ENCODE peak calls at places on chromosome 5, in four cellular contexts. Z is CD4-positive, alpha-beta T cell; B is astrocyte; H is uterus. D is an unnamed sample.

GRCh38 chr5:117110548-117110947 is 535.9 kb upstream of the SEMA6A start:
- DNase-seq in H (no peak), Z (no peak), B (no peak), D (no peak)

GRCh38 chr5:178240341-178240741 is 7.7 kb upstream of the PHYKPL start:
- DNase-seq in B (no peak), H (no peak), Z (no peak), D (no peak)

GRCh38 chr5:112776301-112776856 is 38.7 kb downstream of the APC start:
- DNase-seq in H (no peak), Z (no peak), B (peak), D (no peak)

GRCh38 chr5:132225165-132226032 is 2.3 kb downstream of the P4HA2 start:
- DNase-seq in H (peak), B (peak), Z (no peak), D (peak)

GRCh38 chr5:42591026-42591425 is 165.6 kb upstream of the CCDC152 start:
- DNase-seq in Z (no peak), B (no peak), H (peak), D (no peak)

GRCh38 chr5:144469106-144469505 is 298.4 kb downstream of the KCTD16 start:
- DNase-seq in B (peak), H (no peak), Z (no peak), D (no peak)

GRCh38 chr5:39977231-39977630 is 552.5 kb upstream of the DAB2 start:
- DNase-seq in B (no peak), H (no peak), Z (no peak), D (no peak)

GRCh38 chr5:102931085-102931484 is 176.0 kb downstream of the PAM start:
- DNase-seq in Z (no peak), B (no peak), H (no peak), D (no peak)

GRCh38 chr5:165714594-165714993 is 2209.2 kb downstream of the MAT2B start:
- DNase-seq in Z (no peak), H (no peak), B (no peak), D (no peak)

GRCh38 chr5:43179836-43180235 is 12.2 kb upstream of the NIM1K start:
- DNase-seq in B (no peak), Z (no peak), H (no peak), D (no peak)

GRCh38 chr5:105030153-105030552 is 1467.6 kb upstream of the NUDT12 start:
- DNase-seq in B (no peak), H (no peak), Z (no peak), D (no peak)

GRCh38 chr5:146073239-146073900 is 32.0 kb downstream of the PLAC8L1 start:
- DNase-seq in Z (no peak), B (no peak), H (no peak), D (no peak)

GRCh38 chr5:111892949-111893348 is 136.0 kb upstream of the NREP start:
- DNase-seq in B (no peak), H (no peak), Z (no peak), D (no peak)

GRCh38 chr5:137264573-137264972 is 234.6 kb downstream of the SPOCK1 start:
- DNase-seq in Z (no peak), B (peak), H (no peak), D (no peak)

GRCh38 chr5:68177676-68178075 is 37.9 kb upstream of the PIK3R1 start:
- DNase-seq in Z (no peak), B (no peak), H (no peak), D (no peak)

GRCh38 chr5:149421834-149422233 is 42.7 kb upstream of the IL17B start:
- DNase-seq in B (no peak), Z (no peak), H (no peak), D (no peak)

GRCh38 chr5:176744584-176744965 is 65.8 kb upstream of the UNC5A start:
- DNase-seq in H (no peak), Z (no peak), B (no peak), D (no peak)

GRCh38 chr5:40746703-40747102 is 9.1 kb downstream of the TTC33 start:
- DNase-seq in H (no peak), Z (no peak), B (no peak), D (no peak)

GRCh38 chr5:120516799-120517198 is 52.7 kb downstream of the PRR16 start:
- DNase-seq in Z (no peak), B (peak), H (no peak), D (no peak)

GRCh38 chr5:150521522-150521817 is 13.5 kb downstream of the NDST1 start:
- DNase-seq in B (no peak), Z (no peak), H (no peak), D (no peak)
- TF ChIP-seq CTCF in B (no peak), Z (no peak), H (no peak), D (no peak)

GRCh38 chr5:124865603-124866354 is 119.3 kb upstream of the ZNF608 start:
- DNase-seq in Z (no peak), H (no peak), B (no peak), D (no peak)
- TF ChIP-seq CTCF in Z (no peak), H (peak), B (no peak), D (no peak)

GRCh38 chr5:159444441-159445082 is 114.3 kb upstream of the IL12B start:
- DNase-seq in H (no peak), B (peak), Z (no peak), D (no peak)
- TF ChIP-seq CTCF in H (peak), B (peak), Z (peak), D (peak)

GRCh38 chr5:65663804-65664521 is 39.1 kb downstream of the SHLD3 start:
- DNase-seq in Z (no peak), H (no peak), B (peak), D (no peak)
- TF ChIP-seq CTCF in Z (no peak), H (peak), B (peak), D (peak)

GRCh38 chr5:12023614-12024241 is 119.5 kb upstream of the CTNND2 start:
- DNase-seq in Z (no peak), B (peak), H (no peak), D (no peak)
- TF ChIP-seq CTCF in Z (peak), B (peak), H (peak), D (peak)

DNA sequence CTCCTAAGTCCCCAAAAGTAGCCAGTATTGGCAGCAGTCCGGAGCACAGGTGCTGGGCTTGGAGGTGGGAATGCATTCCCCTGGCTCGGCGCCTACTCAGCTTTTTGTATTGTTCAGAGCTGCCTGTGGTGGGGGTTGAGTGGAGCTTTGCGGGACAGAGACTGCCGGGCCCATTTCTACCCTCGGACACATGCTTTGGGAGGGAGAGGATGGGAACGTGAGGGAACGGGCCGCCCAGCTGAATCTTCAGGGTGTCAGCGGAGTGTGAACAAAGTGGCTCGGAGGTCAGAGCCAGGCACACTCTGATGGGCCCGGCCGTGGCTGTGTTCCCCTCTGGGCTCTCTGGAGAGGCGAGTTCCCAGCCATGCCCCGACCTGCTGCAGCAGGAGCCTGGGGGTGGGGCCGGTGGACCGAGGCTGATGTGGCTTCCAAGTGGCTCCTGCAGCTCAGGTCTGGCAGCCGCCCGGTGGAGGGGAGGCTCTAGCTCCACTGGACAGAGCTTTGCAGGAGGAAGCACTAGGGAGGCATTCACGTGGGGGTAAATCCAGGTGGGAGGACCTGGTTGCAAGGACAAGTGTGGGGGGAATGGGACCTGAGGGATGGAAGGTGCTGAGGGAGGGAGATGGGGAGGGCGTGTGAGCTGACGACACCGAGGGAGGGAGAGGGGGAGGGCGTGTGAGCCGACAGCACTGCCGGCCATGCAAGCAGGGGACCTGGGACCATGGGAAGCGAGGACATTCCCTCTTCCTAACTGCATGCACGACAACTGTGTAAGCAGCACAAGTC is 31.1 kb upstream of the SLC6A3 start:
- DNase-seq in H (peak), Z (no peak), B (no peak), D (no peak)
- TF ChIP-seq CTCF in H (no peak), Z (no peak), B (no peak), D (no peak)

GRCh38 chr5:141356133-141356532 is 1.3 kb downstream of the PCDHGA4 start:
- DNase-seq in Z (no peak), H (no peak), B (no peak), D (no peak)

GRCh38 chr5:141356950-141357349 is 2.1 kb downstream of the PCDHGA4 start:
- DNase-seq in B (no peak), Z (no peak), H (no peak), D (no peak)

GRCh38 chr5:141351591-141351990 is 1.7 kb downstream of the PCDHGB1 start:
- DNase-seq in H (no peak), B (no peak), Z (no peak), D (no peak)

GRCh38 chr5:141355641-141356040 is 820 bp downstream of the PCDHGA4 start:
- DNase-seq in H (no peak), B (no peak), Z (no peak), D (no peak)

GRCh38 chr5:141354900-141355469 is at the start of gene PCDHGA4:
- DNase-seq in Z (no peak), H (no peak), B (no peak), D (no peak)
- TF ChIP-seq CTCF in Z (no peak), H (no peak), B (peak), D (peak)

D was measured in mesothelial cell of epicardium.